ENCODE peak calls at places on chromosomes 5 and 9, in five cellular contexts. J, K, C, Q and U are unnamed samples.

GRCh38 chr9:91056917-91057316 is 255.3 kb downstream of the SYK start:
- DNase-seq in J (no peak), Q (no peak), C (no peak), K (no peak), U (no peak)

GRCh38 chr5:124544366-124545055 is 201.9 kb downstream of the ZNF608 start:
- DNase-seq in K (no peak), C (no peak), J (no peak), Q (no peak), U (no peak)

GRCh38 chr5:123753349-123754166 is 241.6 kb downstream of the CSNK1G3 start:
- DNase-seq in Q (no peak), C (no peak), K (no peak), J (no peak), U (no peak)

GRCh38 chr9:1956958-1957357 is 58.2 kb upstream of the SMARCA2 start:
- DNase-seq in C (no peak), J (no peak), K (no peak), Q (no peak), U (no peak)

GRCh38 chr5:107408564-107408963 is 262.2 kb downstream of the EFNA5 start:
- DNase-seq in K (no peak), Q (no peak), C (no peak), J (no peak), U (no peak)

GRCh38 chr5:166172597-166172996 is 2118.8 kb upstream of the WWC1 start:
- DNase-seq in J (no peak), Q (no peak), C (no peak), K (peak), U (no peak)

GRCh38 chr5:145218019-145218418 is 617.1 kb downstream of the PRELID2 start:
- DNase-seq in C (no peak), K (no peak), Q (no peak), J (no peak), U (no peak)

GRCh38 chr5:37812365-37812764 is 27.5 kb downstream of the GDNF start:
- DNase-seq in K (no peak), C (no peak), J (no peak), Q (no peak), U (no peak)

GRCh38 chr5:112738180-112738560 is 485 bp downstream of the APC start:
- DNase-seq in K (peak), Q (peak), C (no peak), J (no peak), U (peak)

GRCh38 chr9:137302176-137303030 is at the start of gene NRARP:
- DNase-seq in K (peak), Q (peak), C (peak), J (peak), U (peak)

GRCh38 chr5:10489810-10490426 is 48.2 kb downstream of the ROPN1L start:
- DNase-seq in C (peak), K (no peak), J (peak), Q (no peak), U (no peak)

GRCh38 chr9:110029422-110029814 is 178.5 kb downstream of the C9orf152 start:
- DNase-seq in C (no peak), J (no peak), Q (no peak), K (no peak), U (no peak)

GRCh38 chr9:137025120-137025966 is 2.7 kb downstream of the ABCA2 start:
- DNase-seq in J (no peak), Q (no peak), K (peak), C (no peak), U (peak)

GRCh38 chr5:38827525-38827924 is 18.3 kb upstream of the OSMR start:
- DNase-seq in K (no peak), Q (no peak), C (no peak), J (no peak), U (no peak)

GRCh38 chr5:137305971-137306592 is 193.0 kb downstream of the SPOCK1 start:
- DNase-seq in J (no peak), K (peak), Q (no peak), C (no peak), U (no peak)

GRCh38 chr5:176882566-176882900 is 16.6 kb downstream of the HK3 start:
- DNase-seq in C (no peak), J (no peak), Q (no peak), K (no peak), U (no peak)

GRCh38 chr9:109627042-109627441 is 128.9 kb upstream of the PTPN3 start:
- DNase-seq in C (no peak), K (no peak), Q (no peak), J (no peak), U (no peak)

GRCh38 chr9:135641745-135642144 is 2.4 kb upstream of the GLT6D1 start:
- DNase-seq in J (no peak), K (no peak), Q (no peak), C (no peak), U (no peak)

GRCh38 chr9:69546265-69546664 is 125.9 kb downstream of the APBA1 start:
- DNase-seq in Q (peak), J (no peak), C (no peak), K (no peak), U (no peak)

GRCh38 chr5:125536582-125536981 is 790.1 kb upstream of the ZNF608 start:
- DNase-seq in K (no peak), Q (no peak), J (no peak), C (no peak), U (no peak)

GRCh38 chr9:130604295-130604694 is 24.9 kb downstream of the FUBP3 start:
- DNase-seq in C (no peak), J (no peak), K (no peak), Q (no peak), U (no peak)

GRCh38 chr9:112822618-112823017 is 68.1 kb downstream of the SLC46A2 start:
- DNase-seq in C (no peak), J (no peak), Q (no peak), K (no peak), U (no peak)

GRCh38 chr5:64939772-64940510 is 171.2 kb downstream of the CWC27 start:
- DNase-seq in K (no peak), C (no peak), J (no peak), Q (no peak), U (no peak)

GRCh38 chr9:131845286-131846011 is 105.6 kb upstream of the RAPGEF1 start:
- DNase-seq in Q (no peak), C (peak), K (no peak), J (no peak), U (no peak)

GRCh38 chr9:82991684-82992083 is 71.3 kb downstream of the RASEF start:
- DNase-seq in J (no peak), K (no peak), Q (no peak), C (no peak), U (no peak)

GRCh38 chr5:175821790-175822211 is 49.6 kb upstream of the CPLX2 start:
- DNase-seq in C (peak), Q (no peak), K (no peak), J (peak), U (no peak)

GRCh38 chr5:114176356-114176755 is 185.5 kb upstream of the KCNN2 start:
- DNase-seq in C (no peak), J (no peak), K (no peak), Q (no peak), U (no peak)

GRCh38 chr5:115543931-115544370 is 624 bp downstream of the FEM1C start:
- DNase-seq in J (peak), Q (peak), C (peak), K (peak), U (peak)

GRCh38 chr9:136151848-136152542 is 33.3 kb upstream of the TMEM250 start:
- DNase-seq in J (no peak), Q (no peak), C (no peak), K (no peak), U (no peak)

GRCh38 chr5:132203464-132203818 is 24.2 kb downstream of the P4HA2 start:
- DNase-seq in Q (no peak), C (no peak), J (peak), K (no peak), U (no peak)

GRCh38 chr5:125798311-125798710 is 624.9 kb upstream of the GRAMD2B start:
- DNase-seq in Q (peak), C (no peak), K (no peak), J (no peak), U (no peak)